ENCODE peak calls at places on chromosomes 2 and 18, in six cellular contexts. B is activated T-cell treated with anti-CD3 and anti-CD28 coated beads, Interleukin-2, amount 50 U/mL, for 24 hours; V is SK-N-DZ; R is activated naive CD8-positive, alpha-beta T cell treated with anti-CD3 and anti-CD28 coated beads, Interleukin-2, amount 50 U/mL, for 16 hours; J is epithelial cell of prostate; S is keratinocyte. E is an unnamed sample.
A peak's percentile ranks its signal among the peaks of the same experiment; 100 is the strongest.

GRCh38 chr2:64426191-64426952 is 27.6 kb upstream of the LGALSL start:
- DNase-seq in B (no peak), V (no peak), R (no peak), J (no peak), S (no peak), E (no peak)

GRCh38 chr2:43241558-43241957 is 15.2 kb upstream of the ZFP36L2 start:
- DNase-seq in B (no peak), V (no peak), R (no peak), J (no peak), S (no peak), E (no peak)

GRCh38 chr18:65988972-65989371 is 238.2 kb downstream of the CDH7 start:
- DNase-seq in B (no peak), V (no peak), R (no peak), J (no peak), S (no peak), E (no peak)

GRCh38 chr2:225337183-225337582 is 62.3 kb upstream of the NYAP2 start:
- DNase-seq in B (no peak), V (no peak), R (no peak), J (no peak), S (no peak), E (no peak)

GRCh38 chr2:147351789-147352188 is 493.0 kb upstream of the ACVR2A start:
- DNase-seq in B (no peak), V (no peak), R (no peak), J (no peak), S (no peak), E (no peak)

GRCh38 chr2:3657881-3658280 is at the start of gene ALLC:
- DNase-seq in B (no peak), V (no peak), R (no peak), J (no peak), S (no peak), E (no peak)

GRCh38 chr2:85712849-85713612 is 18.9 kb downstream of the GNLY start:
- DNase-seq in B (no peak), V (no peak), R (no peak), J (peak; percentile 68), S (no peak), E (no peak)

GRCh38 chr18:48928787-48929186 is 22.0 kb downstream of the SMAD7 start:
- DNase-seq in B (peak; percentile 79), V (no peak), R (no peak), J (no peak), S (no peak), E (peak; percentile 74)

GRCh38 chr2:170817999-170818293 is 1.3 kb downstream of the GAD1 start:
- DNase-seq in B (no peak), V (no peak), R (no peak), J (no peak), S (no peak), E (no peak)

GRCh38 chr2:3198119-3198518 is 179.5 kb downstream of the EIPR1 start:
- DNase-seq in B (no peak), V (peak; percentile 40), R (no peak), J (no peak), S (no peak), E (no peak)

GRCh38 chr2:181626671-181627070 is 30.2 kb downstream of the CERKL start:
- DNase-seq in B (no peak), V (no peak), R (no peak), J (no peak), S (no peak), E (no peak)

GRCh38 chr2:178084273-178084672 is 11.7 kb upstream of the PDE11A start:
- DNase-seq in B (no peak), V (no peak), R (no peak), J (no peak), S (no peak), E (no peak)

GRCh38 chr2:5976626-5977025 is 284.4 kb downstream of the SOX11 start:
- DNase-seq in B (no peak), V (peak; percentile 45), R (no peak), J (no peak), S (no peak), E (no peak)

GRCh38 chr18:79513381-79514081 is 117.8 kb downstream of the NFATC1 start:
- DNase-seq in B (peak; percentile 31), V (no peak), R (no peak), J (no peak), S (no peak), E (no peak)

GRCh38 chr2:187500585-187501359 is 52.7 kb upstream of the CALCRL start:
- DNase-seq in B (no peak), V (peak; percentile 27), R (no peak), J (no peak), S (no peak), E (no peak)

GRCh38 chr2:189129971-189130370 is 49.6 kb downstream of the COL5A2 start:
- DNase-seq in B (no peak), V (no peak), R (no peak), J (no peak), S (no peak), E (no peak)